ENCODE peak calls at places on chromosomes 16 and 17, in seven cellular contexts. T is T-helper 1 cell, N is DMS153, K is heart left ventricle, Y is astrocyte of the spinal cord, U is astrocyte of the cerebellum, X is K562. W is an unnamed sample.

GRCh38 chr17:42512733-42513251 is 23.2 kb upstream of the NAGLU start:
- DNase-seq in T (no peak), N (no peak), K (no peak), Y (no peak), U (no peak), X (no peak), W (no peak)

GRCh38 chr17:82199496-82199895 is 13.1 kb downstream of the CCDC57 start:
- DNase-seq in T (no peak), N (no peak), K (no peak), Y (no peak), U (no peak), X (no peak), W (no peak)

GRCh38 chr17:48554412-48555090 is 9.6 kb upstream of the HOXB2 start:
- DNase-seq in T (no peak), N (no peak), K (no peak), Y (no peak), U (no peak), X (no peak), W (no peak)

GRCh38 chr17:82263641-82264040 is 9.9 kb downstream of the CSNK1D start:
- DNase-seq in T (no peak), N (no peak), K (no peak), Y (no peak), U (no peak), X (no peak), W (no peak)

GRCh38 chr17:31559647-31560501 is 168.4 kb downstream of the RAB11FIP4 start:
- DNase-seq in T (no peak), N (no peak), K (peak), Y (peak), U (no peak), X (no peak), W (no peak)

GRCh38 chr17:1504866-1505265 is 11.5 kb downstream of the INPP5K start:
- DNase-seq in T (no peak), N (no peak), K (no peak), Y (no peak), U (no peak), X (no peak), W (no peak)

GRCh38 chr16:73290258-73290657 is 242.3 kb upstream of the ZFHX3 start:
- DNase-seq in T (no peak), N (no peak), K (no peak), Y (no peak), U (no peak), X (no peak), W (no peak)

GRCh38 chr16:66895697-66895995 is 15.3 kb downstream of the PDP2 start:
- DNase-seq in T (no peak), N (no peak), K (peak), Y (no peak), U (no peak), X (no peak), W (no peak)

GRCh38 chr16:84643677-84644076 is 4.6 kb upstream of the KLHL36 start:
- DNase-seq in T (no peak), N (no peak), K (no peak), Y (no peak), U (no peak), X (no peak), W (no peak)

GRCh38 chr17:58755577-58756245 is at the start of gene PPM1E:
- DNase-seq in T (peak), N (peak), K (peak), Y (peak), U (peak), X (peak), W (peak)

GRCh38 chr17:36812762-36813161 is 124.5 kb upstream of the LHX1 start:
- DNase-seq in T (no peak), N (no peak), K (no peak), Y (no peak), U (no peak), X (no peak), W (no peak)

GRCh38 chr17:31629696-31630470 is 229.2 kb downstream of the COPRS start:
- DNase-seq in T (no peak), N (no peak), K (no peak), Y (peak), U (peak), X (no peak), W (no peak)

GRCh38 chr16:15649727-15650018 is 372 bp upstream of the NDE1 start:
- DNase-seq in T (no peak), N (no peak), K (no peak), Y (no peak), U (no peak), X (no peak), W (no peak)

GRCh38 chr16:57315401-57315800 is 30.9 kb upstream of the PLLP start:
- DNase-seq in T (no peak), N (no peak), K (no peak), Y (no peak), U (no peak), X (peak), W (no peak)

GRCh38 chr16:3467920-3468319 is 24.4 kb downstream of the NAA60 start:
- DNase-seq in T (no peak), N (no peak), K (peak), Y (peak), U (no peak), X (no peak), W (no peak)

GRCh38 chr16:52384378-52384777 is 162.6 kb downstream of the TOX3 start:
- DNase-seq in T (no peak), N (no peak), K (no peak), Y (no peak), U (no peak), X (no peak), W (no peak)

GRCh38 chr16:78461087-78461486 is 361.6 kb downstream of the WWOX start:
- DNase-seq in T (no peak), N (no peak), K (no peak), Y (no peak), U (no peak), X (no peak), W (no peak)

GRCh38 chr17:64599187-64599676 is 62.9 kb downstream of the SMURF2 start:
- DNase-seq in T (peak), N (no peak), K (no peak), Y (peak), U (no peak), X (peak), W (peak)

GRCh38 chr17:74833501-74834361 is 26.0 kb downstream of the GRIN2C start:
- DNase-seq in T (no peak), N (no peak), K (no peak), Y (peak), U (no peak), X (no peak), W (no peak)